ENCODE peak calls at places on chromosomes 13 and 19, in seven cellular contexts. O, G, B, L, R, S and M are unnamed samples.

GRCh38 chr19:58182577-58182988 is 278 bp upstream of the ZNF274 start:
- DNase-seq in O (peak), G (no peak), B (peak), L (peak), R (no peak), S (no peak), M (no peak)

GRCh38 chr13:73684286-73684685 is 449.9 kb downstream of the KLF12 start:
- DNase-seq in O (no peak), G (no peak), B (no peak), L (no peak), R (no peak), S (no peak), M (no peak)

GRCh38 chr19:4067396-4068057 is 828 bp upstream of the ZBTB7A start:
- DNase-seq in O (peak), G (no peak), B (peak), L (no peak), R (no peak), S (no peak), M (no peak)

GRCh38 chr13:82627183-82627582 is 1255.1 kb downstream of the SLITRK1 start:
- DNase-seq in O (no peak), G (no peak), B (no peak), L (no peak), R (peak), S (peak), M (peak)

GRCh38 chr13:75120071-75120470 is 361.9 kb downstream of the TBC1D4 start:
- DNase-seq in O (no peak), G (no peak), B (no peak), L (no peak), R (no peak), S (no peak), M (no peak)

GRCh38 chr19:47190167-47190727 is 40.8 kb downstream of the BBC3 start:
- DNase-seq in O (peak), G (peak), B (no peak), L (no peak), R (peak), S (peak), M (peak)

GRCh38 chr19:40013991-40014390 is 17.1 kb downstream of the ZNF546 start:
- DNase-seq in O (no peak), G (no peak), B (no peak), L (no peak), R (no peak), S (no peak), M (no peak)

GRCh38 chr13:23632741-23633140 is 62.5 kb downstream of the TNFRSF19 start:
- DNase-seq in O (no peak), G (no peak), B (no peak), L (no peak), R (no peak), S (no peak), M (no peak)

GRCh38 chr13:113880651-113881611 is 17.1 kb upstream of the GAS6 start:
- DNase-seq in O (no peak), G (peak), B (peak), L (no peak), R (peak), S (no peak), M (no peak)

GRCh38 chr19:1248454-1249297 is at the start of gene MIDN:
- DNase-seq in O (peak), G (peak), B (peak), L (peak), R (peak), S (peak), M (peak)

GRCh38 chr19:3151563-3152430 is 16.0 kb downstream of the GNA15 start:
- DNase-seq in O (no peak), G (no peak), B (no peak), L (no peak), R (no peak), S (peak), M (peak)

GRCh38 chr13:39263531-39263930 is 225.3 kb downstream of the NHLRC3 start:
- DNase-seq in O (no peak), G (no peak), B (no peak), L (no peak), R (no peak), S (no peak), M (no peak)

GRCh38 chr19:46670874-46671273 is 9.9 kb upstream of the DACT3 start:
- DNase-seq in O (no peak), G (peak), B (no peak), L (no peak), R (no peak), S (peak), M (peak)

GRCh38 chr19:6439743-6440142 is 6.2 kb upstream of the SLC25A41 start:
- DNase-seq in O (no peak), G (no peak), B (no peak), L (no peak), R (no peak), S (no peak), M (no peak)